ENCODE peak calls at places on chromosomes 6 and 20, in five cellular contexts. A, G, C, Z and M are unnamed samples.

GRCh38 chr6:56642366-56643261 is at the start of gene DST:
- DNase-seq in C (no peak), G (peak), Z (no peak), A (peak), M (peak)

GRCh38 chr6:56370591-56371198 is 123.3 kb upstream of the COL21A1 start:
- DNase-seq in G (peak), A (peak), C (peak), Z (peak), M (peak)

GRCh38 chr6:137733353-137733746 is 133.7 kb upstream of the TNFAIP3 start:
- DNase-seq in C (no peak), G (no peak), Z (no peak), A (no peak), M (no peak)

GRCh38 chr6:15752820-15753219 is 90.0 kb upstream of the DTNBP1 start:
- DNase-seq in Z (no peak), A (no peak), G (peak), C (no peak), M (no peak)

GRCh38 chr6:111591370-111591900 is 14.2 kb downstream of the TRAF3IP2 start:
- DNase-seq in Z (no peak), A (peak), G (no peak), C (peak), M (peak)

GRCh38 chr6:37903671-37904355 is 84.3 kb downstream of the ZFAND3 start:
- DNase-seq in C (no peak), Z (no peak), G (no peak), A (no peak), M (no peak)

GRCh38 chr6:167678102-167679101 is 148.3 kb upstream of the AFDN start:
- DNase-seq in C (no peak), Z (no peak), G (no peak), A (peak), M (no peak)

GRCh38 chr6:161143663-161144430 is 130.0 kb downstream of the AGPAT4 start:
- DNase-seq in G (no peak), A (no peak), C (no peak), Z (no peak), M (no peak)

GRCh38 chr6:72955666-72956065 is 269.6 kb downstream of the KHDC1L start:
- DNase-seq in C (no peak), Z (no peak), G (no peak), A (no peak), M (no peak)

GRCh38 chr6:14838041-14838596 is 407.8 kb upstream of the JARID2 start:
- DNase-seq in G (no peak), Z (no peak), C (no peak), A (no peak), M (no peak)

GRCh38 chr20:19181552-19181951 is 30.9 kb upstream of the SLC24A3 start:
- DNase-seq in A (no peak), G (no peak), Z (no peak), C (no peak), M (no peak)

GRCh38 chr6:127051571-127052260 is 66.8 kb upstream of the RSPO3 start:
- DNase-seq in G (no peak), Z (no peak), A (peak), C (no peak), M (no peak)

GRCh38 chr20:23629017-23629541 is 8.7 kb downstream of the CST3 start:
- DNase-seq in C (no peak), A (peak), G (peak), Z (no peak), M (peak)

GRCh38 chr6:108766419-108766818 is 81.8 kb upstream of the ARMC2 start:
- DNase-seq in Z (no peak), A (no peak), C (no peak), G (no peak), M (no peak)

GRCh38 chr20:57459278-57459677 is 65.7 kb downstream of the CTCFL start:
- DNase-seq in A (no peak), G (no peak), C (no peak), Z (no peak), M (no peak)

GRCh38 chr6:104682722-104683643 is 176.7 kb downstream of the HACE1 start:
- DNase-seq in C (peak), Z (no peak), A (peak), G (peak), M (peak)

GRCh38 chr6:102474041-102474807 is 1080.7 kb downstream of the GRIK2 start:
- DNase-seq in A (no peak), C (no peak), Z (no peak), G (no peak), M (no peak)

GRCh38 chr6:53811082-53811481 is 16.3 kb downstream of the LRRC1 start:
- DNase-seq in C (no peak), G (peak), A (peak), Z (peak), M (no peak)

GRCh38 chr20:49699200-49699992 is 14.3 kb downstream of the B4GALT5 start:
- DNase-seq in C (peak), G (no peak), Z (no peak), A (peak), M (peak)

GRCh38 chr20:54148947-54149764 is 24.6 kb downstream of the CYP24A1 start:
- DNase-seq in A (peak), G (no peak), C (no peak), Z (no peak), M (peak)

GRCh38 chr6:138404666-138405337 is 779 bp downstream of the HEBP2 start:
- DNase-seq in C (peak), G (no peak), A (peak), Z (no peak), M (no peak)

GRCh38 chr6:121767254-121767653 is 331.8 kb downstream of the GJA1 start:
- DNase-seq in Z (no peak), A (no peak), G (no peak), C (no peak), M (no peak)

GRCh38 chr20:63014710-63015109 is 7.9 kb upstream of the BHLHE23 start:
- DNase-seq in G (peak), C (no peak), A (no peak), Z (no peak), M (no peak)

GRCh38 chr6:5121956-5122355 is 36.8 kb downstream of the PPP1R3G start:
- DNase-seq in G (no peak), C (no peak), A (no peak), Z (no peak), M (no peak)

GRCh38 chr20:986733-987355 is 15.3 kb downstream of the RSPO4 start:
- DNase-seq in G (no peak), C (peak), Z (no peak), A (no peak), M (peak)

GRCh38 chr6:9412951-9413559 is 977.7 kb upstream of the SLC35B3 start:
- DNase-seq in A (peak), C (peak), G (peak), Z (no peak), M (peak)

GRCh38 chr6:154509421-154510143 is 903 bp downstream of the CNKSR3 start:
- DNase-seq in G (peak), A (peak), Z (no peak), C (peak), M (peak)

GRCh38 chr20:57190536-57191265 is 75.7 kb downstream of the BMP7 start:
- DNase-seq in A (no peak), C (peak), Z (no peak), G (no peak), M (peak)